ENCODE peak calls at places on chromosomes 3 and 15, in six cellular contexts. One of them, this sample, is unnamed.

GRCh38 chr3:11045536-11045935 is 53.0 kb downstream of the SLC6A1 start:
- DNase-seq in esophagus squamous epithelium: no peak
- DNase-seq in uterus: no peak
- DNase-seq in body of pancreas: no peak
- DNase-seq in prostate gland: no peak
- DNase-seq in A549: no peak
- DNase-seq in this sample: no peak

GRCh38 chr3:141303481-141304223 is 64.7 kb upstream of the ZBTB38 start:
- DNase-seq in esophagus squamous epithelium: no peak
- DNase-seq in uterus: peak; percentile 65
- DNase-seq in body of pancreas: peak; percentile 69
- DNase-seq in prostate gland: peak; percentile 72
- DNase-seq in A549: peak; percentile 79
- DNase-seq in this sample: no peak

GRCh38 chr3:38029400-38030125 is at the start of gene PLCD1:
- DNase-seq in esophagus squamous epithelium: no peak
- DNase-seq in uterus: peak; percentile 80
- DNase-seq in body of pancreas: peak; percentile 52
- DNase-seq in prostate gland: peak; percentile 57
- DNase-seq in A549: peak; percentile 28
- DNase-seq in this sample: peak; percentile 95

GRCh38 chr3:3629911-3630310 is 169.3 kb upstream of the LRRN1 start:
- DNase-seq in esophagus squamous epithelium: no peak
- DNase-seq in uterus: no peak
- DNase-seq in body of pancreas: no peak
- DNase-seq in prostate gland: no peak
- DNase-seq in A549: no peak
- DNase-seq in this sample: no peak

GRCh38 chr15:29825205-29825604 is 2.9 kb upstream of the TJP1 start:
- DNase-seq in esophagus squamous epithelium: no peak
- DNase-seq in uterus: no peak
- DNase-seq in body of pancreas: no peak
- DNase-seq in prostate gland: no peak
- DNase-seq in A549: no peak
- DNase-seq in this sample: no peak

GRCh38 chr3:134937256-134938023 is 142.4 kb downstream of the EPHB1 start:
- DNase-seq in esophagus squamous epithelium: no peak
- DNase-seq in uterus: no peak
- DNase-seq in body of pancreas: no peak
- DNase-seq in prostate gland: no peak
- DNase-seq in A549: no peak
- DNase-seq in this sample: no peak

GRCh38 chr3:128929364-128929763 is 49.9 kb downstream of the ACAD9 start:
- DNase-seq in esophagus squamous epithelium: no peak
- DNase-seq in uterus: no peak
- DNase-seq in body of pancreas: no peak
- DNase-seq in prostate gland: no peak
- DNase-seq in A549: no peak
- DNase-seq in this sample: no peak

GRCh38 chr3:43866529-43867353 is 176.0 kb downstream of the ABHD5 start:
- DNase-seq in esophagus squamous epithelium: no peak
- DNase-seq in uterus: no peak
- DNase-seq in body of pancreas: no peak
- DNase-seq in prostate gland: no peak
- DNase-seq in A549: peak; percentile 97
- DNase-seq in this sample: no peak

GRCh38 chr15:58043192-58043903 is 22.2 kb downstream of the ALDH1A2 start:
- DNase-seq in esophagus squamous epithelium: no peak
- DNase-seq in uterus: peak; percentile 38
- DNase-seq in body of pancreas: peak; percentile 55
- DNase-seq in prostate gland: peak; percentile 27
- DNase-seq in A549: peak; percentile 49
- DNase-seq in this sample: peak; percentile 41

GRCh38 chr3:152089528-152089927 is 179.2 kb upstream of the MBNL1 start:
- DNase-seq in esophagus squamous epithelium: no peak
- DNase-seq in uterus: no peak
- DNase-seq in body of pancreas: no peak
- DNase-seq in prostate gland: no peak
- DNase-seq in A549: no peak
- DNase-seq in this sample: no peak

GRCh38 chr3:186160691-186161243 is 51.9 kb upstream of the ETV5 start:
- DNase-seq in esophagus squamous epithelium: no peak
- DNase-seq in uterus: no peak
- DNase-seq in body of pancreas: no peak
- DNase-seq in prostate gland: no peak
- DNase-seq in A549: no peak
- DNase-seq in this sample: no peak

GRCh38 chr15:70241561-70242320 is 144.0 kb upstream of the TLE3 start:
- DNase-seq in esophagus squamous epithelium: no peak
- DNase-seq in uterus: no peak
- DNase-seq in body of pancreas: no peak
- DNase-seq in prostate gland: no peak
- DNase-seq in A549: no peak
- DNase-seq in this sample: no peak

GRCh38 chr3:153330891-153331290 is 168.9 kb downstream of the RAP2B start:
- DNase-seq in esophagus squamous epithelium: no peak
- DNase-seq in uterus: no peak
- DNase-seq in body of pancreas: no peak
- DNase-seq in prostate gland: no peak
- DNase-seq in A549: no peak
- DNase-seq in this sample: no peak

GRCh38 chr3:44077267-44077666 is 164.4 kb upstream of the TOPAZ1 start:
- DNase-seq in esophagus squamous epithelium: no peak
- DNase-seq in uterus: no peak
- DNase-seq in body of pancreas: no peak
- DNase-seq in prostate gland: no peak
- DNase-seq in A549: no peak
- DNase-seq in this sample: no peak

GRCh38 chr15:43225201-43225949 is 4.6 kb upstream of the EPB42 start:
- DNase-seq in esophagus squamous epithelium: no peak
- DNase-seq in uterus: peak; percentile 27
- DNase-seq in body of pancreas: peak; percentile 40
- DNase-seq in prostate gland: peak; percentile 69
- DNase-seq in A549: peak; percentile 52
- DNase-seq in this sample: no peak

GRCh38 chr3:87969620-87970019 is 89.2 kb downstream of the CGGBP1 start:
- DNase-seq in esophagus squamous epithelium: no peak
- DNase-seq in uterus: no peak
- DNase-seq in body of pancreas: no peak
- DNase-seq in prostate gland: no peak
- DNase-seq in A549: no peak
- DNase-seq in this sample: no peak

GRCh38 chr15:81227716-81228115 is 31.0 kb downstream of the IL16 start:
- DNase-seq in esophagus squamous epithelium: no peak
- DNase-seq in uterus: no peak
- DNase-seq in body of pancreas: no peak
- DNase-seq in prostate gland: no peak
- DNase-seq in A549: no peak
- DNase-seq in this sample: no peak

GRCh38 chr3:38002940-38003339 is 12.4 kb downstream of the VILL start:
- DNase-seq in esophagus squamous epithelium: no peak
- DNase-seq in uterus: no peak
- DNase-seq in body of pancreas: no peak
- DNase-seq in prostate gland: no peak
- DNase-seq in A549: no peak
- DNase-seq in this sample: no peak

GRCh38 chr15:39582977-39583585 is 2.2 kb downstream of the THBS1 start:
- DNase-seq in esophagus squamous epithelium: no peak
- DNase-seq in uterus: no peak
- DNase-seq in body of pancreas: no peak
- DNase-seq in prostate gland: no peak
- DNase-seq in A549: no peak
- DNase-seq in this sample: no peak

GRCh38 chr15:25240461-25241021 is 198.3 kb downstream of the UBE3A start:
- DNase-seq in esophagus squamous epithelium: no peak
- DNase-seq in uterus: no peak
- DNase-seq in body of pancreas: no peak
- DNase-seq in prostate gland: no peak
- DNase-seq in A549: no peak
- DNase-seq in this sample: peak; percentile 16

GRCh38 chr3:107525101-107525953 is 2.6 kb downstream of the BBX start:
- DNase-seq in esophagus squamous epithelium: no peak
- DNase-seq in uterus: no peak
- DNase-seq in body of pancreas: peak; percentile 30
- DNase-seq in prostate gland: peak; percentile 43
- DNase-seq in A549: peak; percentile 6
- DNase-seq in this sample: peak; percentile 90
- TF ChIP-seq POLR2A in esophagus squamous epithelium: no peak
- TF ChIP-seq POLR2A in uterus: no peak
- TF ChIP-seq POLR2A in body of pancreas: peak; percentile 23
- TF ChIP-seq POLR2A in prostate gland: peak; percentile 24
- TF ChIP-seq POLR2A in A549: no peak
- TF ChIP-seq POLR2A in this sample: no peak

GRCh38 chr3:42520336-42520735 is 17.9 kb downstream of the VIPR1 start:
- DNase-seq in esophagus squamous epithelium: no peak
- DNase-seq in uterus: no peak
- DNase-seq in body of pancreas: no peak
- DNase-seq in prostate gland: no peak
- DNase-seq in A549: no peak
- DNase-seq in this sample: no peak

GRCh38 chr3:42517143-42517542 is 14.7 kb downstream of the VIPR1 start:
- DNase-seq in esophagus squamous epithelium: no peak
- DNase-seq in uterus: no peak
- DNase-seq in body of pancreas: no peak
- DNase-seq in prostate gland: peak; percentile 34
- DNase-seq in A549: no peak
- DNase-seq in this sample: no peak

GRCh38 chr3:42519568-42519962 is 17.1 kb downstream of the VIPR1 start:
- DNase-seq in esophagus squamous epithelium: no peak
- DNase-seq in uterus: no peak
- DNase-seq in body of pancreas: no peak
- DNase-seq in prostate gland: no peak
- DNase-seq in A549: no peak
- DNase-seq in this sample: no peak

GRCh38 chr3:42520906-42521305 is 18.5 kb downstream of the VIPR1 start:
- DNase-seq in esophagus squamous epithelium: no peak
- DNase-seq in uterus: no peak
- DNase-seq in body of pancreas: no peak
- DNase-seq in prostate gland: no peak
- DNase-seq in A549: no peak
- DNase-seq in this sample: no peak

GRCh38 chr3:42518800-42519567 is 16.5 kb downstream of the VIPR1 start:
- DNase-seq in esophagus squamous epithelium: no peak
- DNase-seq in uterus: no peak
- DNase-seq in body of pancreas: no peak
- DNase-seq in prostate gland: no peak
- DNase-seq in A549: no peak
- DNase-seq in this sample: no peak
- TF ChIP-seq CTCF in esophagus squamous epithelium: no peak
- TF ChIP-seq CTCF in uterus: no peak
- TF ChIP-seq CTCF in body of pancreas: no peak
- TF ChIP-seq CTCF in prostate gland: no peak
- TF ChIP-seq CTCF in A549: no peak
- TF ChIP-seq CTCF in this sample: no peak

GRCh38 chr15:63052128-63052826 is 9.7 kb downstream of the TPM1 start:
- DNase-seq in esophagus squamous epithelium: no peak
- DNase-seq in uterus: no peak
- DNase-seq in body of pancreas: no peak
- DNase-seq in prostate gland: no peak
- DNase-seq in A549: no peak
- DNase-seq in this sample: no peak

GRCh38 chr15:63051701-63052066 is 9.1 kb downstream of the TPM1 start:
- DNase-seq in esophagus squamous epithelium: no peak
- DNase-seq in uterus: no peak
- DNase-seq in body of pancreas: no peak
- DNase-seq in prostate gland: no peak
- DNase-seq in A549: no peak
- DNase-seq in this sample: no peak

GRCh38 chr15:63054985-63055384 is 12.4 kb downstream of the TPM1 start:
- DNase-seq in esophagus squamous epithelium: no peak
- DNase-seq in uterus: no peak
- DNase-seq in body of pancreas: no peak
- DNase-seq in prostate gland: no peak
- DNase-seq in A549: peak; percentile 52
- DNase-seq in this sample: no peak

GRCh38 chr15:63054281-63054683 is 11.7 kb downstream of the TPM1 start:
- DNase-seq in esophagus squamous epithelium: no peak
- DNase-seq in uterus: no peak
- DNase-seq in body of pancreas: no peak
- DNase-seq in prostate gland: no peak
- DNase-seq in A549: peak; percentile 44
- DNase-seq in this sample: no peak

DNA sequence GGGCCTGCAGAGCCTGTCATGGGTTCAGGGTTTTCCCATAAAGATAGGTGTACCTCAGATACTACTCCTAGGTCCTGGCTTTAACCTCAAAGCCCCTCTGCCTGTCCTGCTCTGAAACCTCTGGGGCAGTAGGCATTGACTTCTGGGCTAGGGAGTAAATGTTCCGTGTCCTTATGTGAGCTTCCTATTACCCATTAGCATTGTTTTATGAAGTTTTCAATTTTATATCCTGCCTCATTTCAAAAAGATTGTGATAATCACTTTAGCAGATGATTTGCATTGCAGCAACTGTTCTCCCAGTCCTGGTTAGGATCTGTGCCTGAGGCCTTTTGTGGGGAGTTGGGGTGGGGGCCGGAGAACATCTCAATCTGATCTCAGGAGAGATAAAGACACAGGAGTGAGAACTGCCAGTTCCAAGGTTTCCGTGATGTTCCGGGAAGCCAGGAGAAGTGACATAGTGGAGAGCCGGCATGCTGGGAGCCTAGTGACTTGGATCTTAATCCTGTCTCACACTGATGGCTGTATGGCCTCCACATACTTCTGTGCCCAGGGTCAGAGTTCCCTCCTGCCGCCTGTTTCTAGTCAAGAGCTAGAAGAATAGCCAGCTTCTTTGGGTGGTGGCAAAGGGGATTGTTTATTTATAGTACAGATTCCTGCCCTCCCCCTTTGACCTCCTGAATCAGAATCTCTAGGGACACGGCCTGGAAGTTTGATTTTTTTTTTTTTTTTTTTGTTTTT is 10.6 kb downstream of the TPM1 start:
- DNase-seq in esophagus squamous epithelium: no peak
- DNase-seq in uterus: peak; percentile 81
- DNase-seq in body of pancreas: no peak
- DNase-seq in prostate gland: peak; percentile 83
- DNase-seq in A549: peak; percentile 68
- DNase-seq in this sample: peak; percentile 51
- H3K4me1 ChIP-seq in esophagus squamous epithelium: peaks cover 25% of the 10 kb centered on the region
- H3K4me1 ChIP-seq in uterus: peaks cover 34% of the 10 kb centered on the region
- H3K4me1 ChIP-seq in body of pancreas: peaks cover 71% of the 10 kb centered on the region
- H3K4me1 ChIP-seq in prostate gland: peaks cover 48% of the 10 kb centered on the region
- H3K4me1 ChIP-seq in A549: peaks cover 89% of the 10 kb centered on the region
- H3K4me1 ChIP-seq in this sample: peaks cover 70% of the 10 kb centered on the region

DNA sequence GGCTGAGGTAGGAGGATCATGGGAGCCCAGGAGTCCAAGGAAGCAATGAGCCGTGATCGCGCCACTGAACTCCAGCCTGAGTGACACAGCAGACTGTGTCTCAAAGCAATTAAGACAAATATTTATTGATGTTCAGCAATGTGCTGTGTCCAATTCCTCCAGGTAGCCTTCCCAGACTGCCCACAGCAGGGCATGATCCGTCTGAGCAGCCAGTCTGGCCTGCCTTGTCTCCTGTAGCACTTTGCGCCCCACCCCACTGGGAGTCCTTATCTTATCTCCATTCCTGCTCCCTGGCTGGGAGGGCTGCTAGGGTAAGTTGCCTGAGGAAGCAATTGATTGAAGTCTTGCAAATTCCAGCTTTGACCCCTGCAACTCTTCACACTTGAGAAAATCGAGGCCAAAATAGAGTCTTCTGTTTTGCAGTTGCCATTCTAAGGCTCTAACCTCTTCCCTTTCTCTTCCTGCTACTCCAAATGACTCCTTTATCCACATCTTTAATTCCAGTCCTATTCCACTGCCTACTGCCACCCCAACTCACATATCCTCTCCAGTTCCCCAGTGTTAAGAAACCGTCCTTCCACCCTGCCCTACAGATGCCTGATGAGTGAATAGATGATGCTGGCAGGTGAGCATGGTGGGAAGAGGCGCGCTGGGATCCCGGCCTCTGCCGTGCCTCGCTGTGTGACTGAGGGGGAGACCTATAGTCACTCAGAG is 26.9 kb upstream of the LCTL start:
- DNase-seq in esophagus squamous epithelium: no peak
- DNase-seq in uterus: no peak
- DNase-seq in body of pancreas: no peak
- DNase-seq in prostate gland: no peak
- DNase-seq in A549: no peak
- DNase-seq in this sample: no peak
- TF ChIP-seq POLR2A in esophagus squamous epithelium: no peak
- TF ChIP-seq POLR2A in uterus: no peak
- TF ChIP-seq POLR2A in body of pancreas: no peak
- TF ChIP-seq POLR2A in prostate gland: no peak
- TF ChIP-seq POLR2A in A549: no peak
- TF ChIP-seq POLR2A in this sample: no peak

This sample was measured in upper lobe of left lung.